ENCODE peak calls at places on chromosomes 2 and 18, in ten cellular contexts. One of them, this sample, is unnamed.

GRCh38 chr2:238657132-238658053 is 190.5 kb upstream of the TWIST2 start:
- DNase-seq in activated naive CD4-positive, alpha-beta T cell: no peak
- DNase-seq in substantia nigra: no peak
- DNase-seq in stimulated activated CD4-positive, alpha-beta T cell treated with anti-CD3 and anti-CD28 coated beads, Interleukin-15, amount 100 ng/mL, for 1 hour: no peak
- DNase-seq in K562: no peak
- DNase-seq in Peyer's patch: no peak
- DNase-seq in T-helper 9 cell: no peak
- DNase-seq in stimulated activated naive CD4-positive, alpha-beta T cell treated with Interleukin-2 at 50 U/mL for 16 hours: no peak
- DNase-seq in CD4-positive, alpha-beta memory T cell: no peak
- DNase-seq in adipocyte: no peak
- DNase-seq in this sample: peak; percentile 54

GRCh38 chr2:27715318-27716165 is 51.9 kb downstream of the SLC4A1AP start:
- DNase-seq in activated naive CD4-positive, alpha-beta T cell: no peak
- DNase-seq in substantia nigra: no peak
- DNase-seq in stimulated activated CD4-positive, alpha-beta T cell treated with anti-CD3 and anti-CD28 coated beads, Interleukin-15, amount 100 ng/mL, for 1 hour: no peak
- DNase-seq in K562: peak; percentile 46
- DNase-seq in Peyer's patch: no peak
- DNase-seq in T-helper 9 cell: no peak
- DNase-seq in stimulated activated naive CD4-positive, alpha-beta T cell treated with Interleukin-2 at 50 U/mL for 16 hours: no peak
- DNase-seq in CD4-positive, alpha-beta memory T cell: peak; percentile 23
- DNase-seq in adipocyte: peak; percentile 78
- DNase-seq in this sample: peak; percentile 59

GRCh38 chr2:241009191-241009590 is 10.8 kb downstream of the SNED1 start:
- DNase-seq in activated naive CD4-positive, alpha-beta T cell: no peak
- DNase-seq in substantia nigra: no peak
- DNase-seq in stimulated activated CD4-positive, alpha-beta T cell treated with anti-CD3 and anti-CD28 coated beads, Interleukin-15, amount 100 ng/mL, for 1 hour: no peak
- DNase-seq in K562: no peak
- DNase-seq in Peyer's patch: peak; percentile 47
- DNase-seq in T-helper 9 cell: no peak
- DNase-seq in stimulated activated naive CD4-positive, alpha-beta T cell treated with Interleukin-2 at 50 U/mL for 16 hours: no peak
- DNase-seq in CD4-positive, alpha-beta memory T cell: no peak
- DNase-seq in adipocyte: no peak
- DNase-seq in this sample: no peak

GRCh38 chr2:98936133-98936916 is at the start of gene CRACDL:
- DNase-seq in activated naive CD4-positive, alpha-beta T cell: no peak
- DNase-seq in substantia nigra: no peak
- DNase-seq in stimulated activated CD4-positive, alpha-beta T cell treated with anti-CD3 and anti-CD28 coated beads, Interleukin-15, amount 100 ng/mL, for 1 hour: no peak
- DNase-seq in K562: no peak
- DNase-seq in Peyer's patch: peak; percentile 53
- DNase-seq in T-helper 9 cell: no peak
- DNase-seq in stimulated activated naive CD4-positive, alpha-beta T cell treated with Interleukin-2 at 50 U/mL for 16 hours: no peak
- DNase-seq in CD4-positive, alpha-beta memory T cell: no peak
- DNase-seq in adipocyte: peak; percentile 74
- DNase-seq in this sample: no peak

GRCh38 chr2:239956818-239957261 is 68.3 kb downstream of the NDUFA10 start:
- DNase-seq in activated naive CD4-positive, alpha-beta T cell: no peak
- DNase-seq in substantia nigra: no peak
- DNase-seq in stimulated activated CD4-positive, alpha-beta T cell treated with anti-CD3 and anti-CD28 coated beads, Interleukin-15, amount 100 ng/mL, for 1 hour: no peak
- DNase-seq in K562: no peak
- DNase-seq in Peyer's patch: peak; percentile 35
- DNase-seq in T-helper 9 cell: no peak
- DNase-seq in stimulated activated naive CD4-positive, alpha-beta T cell treated with Interleukin-2 at 50 U/mL for 16 hours: no peak
- DNase-seq in CD4-positive, alpha-beta memory T cell: no peak
- DNase-seq in adipocyte: no peak
- DNase-seq in this sample: no peak

GRCh38 chr18:907880-908512 is 3.3 kb downstream of the ADCYAP1 start:
- DNase-seq in activated naive CD4-positive, alpha-beta T cell: no peak
- DNase-seq in substantia nigra: no peak
- DNase-seq in stimulated activated CD4-positive, alpha-beta T cell treated with anti-CD3 and anti-CD28 coated beads, Interleukin-15, amount 100 ng/mL, for 1 hour: no peak
- DNase-seq in K562: no peak
- DNase-seq in Peyer's patch: no peak
- DNase-seq in T-helper 9 cell: no peak
- DNase-seq in stimulated activated naive CD4-positive, alpha-beta T cell treated with Interleukin-2 at 50 U/mL for 16 hours: no peak
- DNase-seq in CD4-positive, alpha-beta memory T cell: no peak
- DNase-seq in adipocyte: no peak
- DNase-seq in this sample: no peak

GRCh38 chr2:217794133-217794986 is 208.4 kb downstream of the TNS1 start:
- DNase-seq in activated naive CD4-positive, alpha-beta T cell: no peak
- DNase-seq in substantia nigra: no peak
- DNase-seq in stimulated activated CD4-positive, alpha-beta T cell treated with anti-CD3 and anti-CD28 coated beads, Interleukin-15, amount 100 ng/mL, for 1 hour: no peak
- DNase-seq in K562: peak; percentile 35
- DNase-seq in Peyer's patch: no peak
- DNase-seq in T-helper 9 cell: no peak
- DNase-seq in stimulated activated naive CD4-positive, alpha-beta T cell treated with Interleukin-2 at 50 U/mL for 16 hours: no peak
- DNase-seq in CD4-positive, alpha-beta memory T cell: no peak
- DNase-seq in adipocyte: no peak
- DNase-seq in this sample: no peak

GRCh38 chr2:201964631-201965206 is 68.9 kb upstream of the FZD7 start:
- DNase-seq in activated naive CD4-positive, alpha-beta T cell: no peak
- DNase-seq in substantia nigra: no peak
- DNase-seq in stimulated activated CD4-positive, alpha-beta T cell treated with anti-CD3 and anti-CD28 coated beads, Interleukin-15, amount 100 ng/mL, for 1 hour: no peak
- DNase-seq in K562: no peak
- DNase-seq in Peyer's patch: no peak
- DNase-seq in T-helper 9 cell: no peak
- DNase-seq in stimulated activated naive CD4-positive, alpha-beta T cell treated with Interleukin-2 at 50 U/mL for 16 hours: no peak
- DNase-seq in CD4-positive, alpha-beta memory T cell: peak; percentile 41
- DNase-seq in adipocyte: no peak
- DNase-seq in this sample: no peak

GRCh38 chr2:119683074-119683716 is 4.2 kb downstream of the TMEM177 start:
- DNase-seq in activated naive CD4-positive, alpha-beta T cell: no peak
- DNase-seq in substantia nigra: no peak
- DNase-seq in stimulated activated CD4-positive, alpha-beta T cell treated with anti-CD3 and anti-CD28 coated beads, Interleukin-15, amount 100 ng/mL, for 1 hour: no peak
- DNase-seq in K562: no peak
- DNase-seq in Peyer's patch: no peak
- DNase-seq in T-helper 9 cell: no peak
- DNase-seq in stimulated activated naive CD4-positive, alpha-beta T cell treated with Interleukin-2 at 50 U/mL for 16 hours: no peak
- DNase-seq in CD4-positive, alpha-beta memory T cell: no peak
- DNase-seq in adipocyte: no peak
- DNase-seq in this sample: no peak

This sample was measured in fibroblast of the aortic adventitia.